ENCODE peak calls at places on chromosomes 16 and 17, in ten cellular contexts. S, G, Q, K, O, J, B, A, C and F are unnamed samples.

GRCh38 chr17:13601776-13602551 is at the start of gene HS3ST3A1:
- DNase-seq in A (peak; percentile 68), O (peak; percentile 49), K (no peak), S (peak; percentile 73), C (no peak), Q (peak; percentile 80), J (peak; percentile 3), B (no peak), G (peak; percentile 29), F (no peak)

GRCh38 chr17:28760987-28761562 is 17.3 kb downstream of the TRAF4 start:
- DNase-seq in O (peak; percentile 89), S (no peak), C (no peak), Q (peak; percentile 78), K (peak; percentile 49), G (peak; percentile 54), B (no peak), A (no peak), J (no peak), F (no peak)

GRCh38 chr17:29138991-29139682 is 41.1 kb downstream of the MYO18A start:
- DNase-seq in K (peak; percentile 52), G (peak; percentile 52), Q (no peak), A (peak; percentile 83), O (peak; percentile 87), J (peak; percentile 45), S (no peak), C (no peak), B (peak; percentile 60), F (no peak)

GRCh38 chr17:4043862-4044261 is 79.6 kb upstream of the ATP2A3 start:
- DNase-seq in A (peak; percentile 65), B (peak; percentile 25), S (no peak), Q (no peak), K (no peak), C (peak; percentile 67), O (no peak), J (no peak), G (no peak), F (no peak)

GRCh38 chr17:48577946-48578615 is at the start of gene HOXB4:
- DNase-seq in G (peak; percentile 20), A (peak; percentile 93), S (no peak), K (peak; percentile 90), C (peak; percentile 87), Q (peak; percentile 94), B (peak; percentile 75), O (peak; percentile 81), J (no peak), F (peak; percentile 55)

GRCh38 chr17:48241131-48241591 is 133.6 kb downstream of the SNX11 start:
- DNase-seq in B (peak; percentile 44), S (no peak), K (peak; percentile 57), J (no peak), Q (no peak), G (peak; percentile 38), C (peak; percentile 63), O (peak; percentile 56), A (peak; percentile 70), F (no peak)

GRCh38 chr16:11350531-11351335 is 5.5 kb downstream of the RMI2 start:
- DNase-seq in O (no peak), B (no peak), A (no peak), J (no peak), G (no peak), K (no peak), Q (no peak), C (no peak), S (no peak), F (no peak)

GRCh38 chr17:35259001-35259400 is 16.1 kb downstream of the SLFN5 start:
- DNase-seq in A (no peak), K (no peak), Q (no peak), B (no peak), C (no peak), S (no peak), G (no peak), J (no peak), O (no peak), F (no peak)

GRCh38 chr17:48611213-48611612 is 396 bp upstream of the HOXB7 start:
- DNase-seq in G (no peak), A (no peak), B (no peak), K (no peak), J (no peak), S (no peak), C (no peak), O (no peak), Q (peak; percentile 82), F (no peak)

GRCh38 chr17:76071497-76072148 is 694 bp downstream of the SRP68 start:
- DNase-seq in C (no peak), Q (no peak), K (no peak), A (peak; percentile 74), S (no peak), B (peak; percentile 46), J (no peak), G (no peak), O (no peak), F (no peak)

GRCh38 chr17:32157225-32157624 is 14.9 kb downstream of the RHOT1 start:
- DNase-seq in B (no peak), G (no peak), O (no peak), C (no peak), J (no peak), S (no peak), A (no peak), Q (no peak), K (no peak), F (no peak)

GRCh38 chr16:19804538-19805323 is 79.9 kb downstream of the GPRC5B start:
- DNase-seq in J (no peak), B (peak; percentile 91), S (no peak), G (peak; percentile 90), K (peak; percentile 99), A (peak; percentile 82), Q (peak; percentile 88), O (peak; percentile 66), C (no peak), F (no peak)

GRCh38 chr17:28379814-28380571 is 8.5 kb downstream of the SARM1 start:
- DNase-seq in Q (no peak), S (no peak), A (no peak), J (no peak), K (no peak), O (no peak), C (no peak), B (no peak), G (no peak), F (no peak)

GRCh38 chr16:81315271-81316175 is 761 bp downstream of the GAN start:
- DNase-seq in S (peak; percentile 54), G (peak; percentile 53), K (peak; percentile 66), A (peak; percentile 86), B (peak; percentile 51), Q (peak; percentile 87), J (peak; percentile 34), O (peak; percentile 72), C (peak; percentile 68), F (peak; percentile 9)

GRCh38 chr16:8869212-8869987 is 594 bp upstream of the CARHSP1 start:
- DNase-seq in K (no peak), A (no peak), C (no peak), S (peak; percentile 51), Q (no peak), O (no peak), J (no peak), G (no peak), B (no peak), F (no peak)

GRCh38 chr17:45906927-45907622 is 12.7 kb downstream of the MAPT start:
- DNase-seq in K (no peak), J (no peak), O (no peak), C (no peak), G (no peak), A (peak; percentile 61), B (peak; percentile 49), Q (no peak), S (no peak), F (no peak)

GRCh38 chr16:65422934-65423333 is 301.1 kb upstream of the CDH11 start:
- DNase-seq in O (no peak), Q (no peak), G (no peak), J (no peak), K (no peak), C (no peak), A (no peak), S (no peak), B (no peak), F (no peak)

GRCh38 chr16:66728117-66728787 is 23.2 kb downstream of the DYNC1LI2 start:
- DNase-seq in A (peak; percentile 68), B (peak; percentile 63), C (no peak), K (peak; percentile 76), Q (no peak), S (peak; percentile 44), G (peak; percentile 48), O (no peak), J (no peak), F (no peak)

GRCh38 chr16:17286443-17286842 is 184.3 kb downstream of the XYLT1 start:
- DNase-seq in Q (no peak), B (no peak), S (no peak), J (no peak), A (no peak), O (no peak), C (no peak), G (no peak), K (no peak), F (no peak)

GRCh38 chr16:22321340-22322001 is 24.3 kb downstream of the POLR3E start:
- DNase-seq in A (peak; percentile 90), O (peak; percentile 78), S (peak; percentile 68), K (peak; percentile 94), C (no peak), G (peak; percentile 59), Q (no peak), J (no peak), B (peak; percentile 84), F (peak; percentile 44)

GRCh38 chr17:82400830-82401229 is 17.3 kb upstream of the HEXD start:
- DNase-seq in A (peak; percentile 88), K (no peak), B (peak; percentile 66), O (no peak), G (no peak), S (no peak), J (no peak), Q (peak; percentile 74), C (peak; percentile 84), F (peak; percentile 19)

GRCh38 chr16:16120382-16121184 is 102.7 kb downstream of the ABCC6 start:
- DNase-seq in K (peak; percentile 86), B (no peak), S (no peak), O (peak; percentile 61), Q (peak; percentile 85), A (no peak), G (peak; percentile 66), J (peak; percentile 66), C (no peak), F (no peak)

GRCh38 chr17:44591223-44591622 is 33.9 kb downstream of the FZD2 start:
- DNase-seq in J (no peak), A (no peak), Q (peak; percentile 38), G (no peak), B (no peak), S (no peak), C (no peak), O (no peak), K (no peak), F (no peak)

GRCh38 chr16:12639044-12639443 is 164.6 kb downstream of the CPPED1 start:
- DNase-seq in K (no peak), C (no peak), S (no peak), O (no peak), J (no peak), G (no peak), Q (no peak), B (no peak), A (no peak), F (no peak)

GRCh38 chr17:2064147-2064489 is 9.2 kb downstream of the HIC1 start:
- DNase-seq in G (no peak), A (no peak), S (no peak), K (no peak), B (no peak), J (no peak), C (no peak), O (no peak), Q (no peak), F (no peak)

GRCh38 chr17:50559674-50560184 is 786 bp upstream of the CACNA1G start:
- DNase-seq in Q (no peak), C (no peak), O (no peak), J (no peak), K (no peak), A (peak; percentile 79), G (peak; percentile 43), S (peak; percentile 79), B (peak; percentile 35), F (no peak)

GRCh38 chr16:24717411-24717810 is 12.0 kb upstream of the TNRC6A start:
- DNase-seq in G (no peak), K (peak; percentile 64), B (no peak), A (no peak), O (no peak), Q (no peak), J (no peak), C (no peak), S (no peak), F (no peak)

GRCh38 chr17:39928868-39929651 is 1.5 kb downstream of the LRRC3C start:
- DNase-seq in K (peak; percentile 61), S (no peak), Q (no peak), G (no peak), A (no peak), B (no peak), J (no peak), O (no peak), C (no peak), F (no peak)